ENCODE peak calls at places on chromosome 2, in four cellular contexts. One of them, this sample, is unnamed. For H3K4me1, the result is how much of the 10 kb centered on the place peaks cover.

GRCh38 chr2:147846382-147847081 is 1.7 kb downstream of the ACVR2A start:
- DNase-seq in psoas muscle: no peak
- DNase-seq in CD4-positive, alpha-beta memory T cell: no peak
- DNase-seq in adrenal gland: no peak
- DNase-seq in this sample: no peak

GRCh38 chr2:96815326-96816126 is 542 bp upstream of the CNNM3 start:
- DNase-seq in CD4-positive, alpha-beta memory T cell: no peak
- DNase-seq in psoas muscle: no peak
- DNase-seq in adrenal gland: no peak
- DNase-seq in this sample: peak

GRCh38 chr2:25618676-25619075 is 54.7 kb downstream of the DTNB start:
- DNase-seq in adrenal gland: no peak
- DNase-seq in psoas muscle: no peak
- DNase-seq in CD4-positive, alpha-beta memory T cell: no peak
- DNase-seq in this sample: no peak

GRCh38 chr2:128396500-128396891 is 77.8 kb upstream of the HS6ST1 start:
- DNase-seq in psoas muscle: no peak
- DNase-seq in CD4-positive, alpha-beta memory T cell: no peak
- DNase-seq in adrenal gland: peak
- DNase-seq in this sample: no peak

GRCh38 chr2:96143848-96144480 is 1.3 kb downstream of the DUSP2 start:
- DNase-seq in psoas muscle: no peak
- DNase-seq in CD4-positive, alpha-beta memory T cell: peak
- DNase-seq in adrenal gland: no peak
- DNase-seq in this sample: no peak

GRCh38 chr2:208541982-208542464 is 135.4 kb downstream of the PTH2R start:
- DNase-seq in psoas muscle: no peak
- DNase-seq in adrenal gland: no peak
- DNase-seq in CD4-positive, alpha-beta memory T cell: no peak
- DNase-seq in this sample: no peak

GRCh38 chr2:15806801-15807417 is 133.4 kb upstream of the MYCN start:
- DNase-seq in adrenal gland: no peak
- DNase-seq in psoas muscle: no peak
- DNase-seq in CD4-positive, alpha-beta memory T cell: no peak
- DNase-seq in this sample: no peak

GRCh38 chr2:223668302-223668998 is 66.3 kb upstream of the SCG2 start:
- DNase-seq in adrenal gland: no peak
- DNase-seq in CD4-positive, alpha-beta memory T cell: no peak
- DNase-seq in psoas muscle: no peak
- DNase-seq in this sample: no peak

GRCh38 chr2:156518160-156518559 is 82.0 kb downstream of the GPD2 start:
- DNase-seq in CD4-positive, alpha-beta memory T cell: no peak
- DNase-seq in adrenal gland: no peak
- DNase-seq in psoas muscle: no peak
- DNase-seq in this sample: no peak

GRCh38 chr2:233026211-233026813 is 6.2 kb upstream of the NEU2 start:
- DNase-seq in psoas muscle: no peak
- DNase-seq in CD4-positive, alpha-beta memory T cell: no peak
- DNase-seq in adrenal gland: no peak
- DNase-seq in this sample: no peak

GRCh38 chr2:226215902-226216503 is 583.6 kb downstream of the IRS1 start:
- DNase-seq in adrenal gland: peak
- DNase-seq in psoas muscle: peak
- DNase-seq in CD4-positive, alpha-beta memory T cell: peak
- DNase-seq in this sample: no peak

GRCh38 chr2:8026381-8026780 is 655.5 kb upstream of the ID2 start:
- DNase-seq in CD4-positive, alpha-beta memory T cell: no peak
- DNase-seq in adrenal gland: no peak
- DNase-seq in psoas muscle: no peak
- DNase-seq in this sample: no peak

GRCh38 chr2:8028436-8028835 is 653.4 kb upstream of the ID2 start:
- DNase-seq in CD4-positive, alpha-beta memory T cell: no peak
- DNase-seq in psoas muscle: no peak
- DNase-seq in adrenal gland: no peak
- DNase-seq in this sample: no peak

GRCh38 chr2:8027387-8027786 is 654.5 kb upstream of the ID2 start:
- DNase-seq in psoas muscle: no peak
- DNase-seq in adrenal gland: no peak
- DNase-seq in CD4-positive, alpha-beta memory T cell: no peak
- DNase-seq in this sample: no peak

GRCh38 chr2:8028981-8029380 is 652.9 kb upstream of the ID2 start:
- DNase-seq in CD4-positive, alpha-beta memory T cell: no peak
- DNase-seq in psoas muscle: no peak
- DNase-seq in adrenal gland: no peak
- DNase-seq in this sample: no peak

GRCh38 chr2:8028036-8028435 is 653.8 kb upstream of the ID2 start:
- DNase-seq in psoas muscle: no peak
- DNase-seq in CD4-positive, alpha-beta memory T cell: no peak
- DNase-seq in adrenal gland: no peak
- DNase-seq in this sample: no peak
- H3K4me1 ChIP-seq in psoas muscle: under half
- H3K4me1 ChIP-seq in CD4-positive, alpha-beta memory T cell: under half
- H3K4me1 ChIP-seq in adrenal gland: under half
- H3K4me1 ChIP-seq in this sample: under half

DNA sequence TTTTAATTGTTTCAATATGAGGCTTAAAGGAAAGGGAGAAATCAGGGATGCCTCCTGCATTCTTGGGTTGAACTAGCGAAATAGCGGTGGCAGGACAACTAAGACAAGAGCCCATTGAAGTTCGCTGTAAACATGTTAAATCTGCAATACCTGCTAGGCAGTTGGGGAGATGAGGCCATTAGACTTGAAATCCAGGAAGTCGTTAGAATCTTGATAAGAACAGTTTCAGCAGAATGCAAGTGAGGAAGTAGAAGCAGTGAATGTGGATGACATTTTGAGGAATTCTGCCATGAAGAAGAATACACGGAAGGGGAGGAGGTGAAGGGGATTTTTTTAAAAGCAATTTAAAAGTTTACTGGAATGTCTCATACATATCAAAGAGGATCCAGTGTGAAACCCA is 109.7 kb downstream of the LPIN1 start:
- DNase-seq in CD4-positive, alpha-beta memory T cell: no peak
- DNase-seq in adrenal gland: no peak
- DNase-seq in psoas muscle: no peak
- DNase-seq in this sample: no peak
- H3K4me1 ChIP-seq in CD4-positive, alpha-beta memory T cell: under half
- H3K4me1 ChIP-seq in adrenal gland: under half
- H3K4me1 ChIP-seq in psoas muscle: under half
- H3K4me1 ChIP-seq in this sample: under half

GRCh38 chr2:6937582-6937981 is 20.4 kb downstream of the RNF144A start:
- DNase-seq in psoas muscle: no peak
- DNase-seq in adrenal gland: peak
- DNase-seq in CD4-positive, alpha-beta memory T cell: no peak
- DNase-seq in this sample: no peak
- H3K4me1 ChIP-seq in psoas muscle: half or more
- H3K4me1 ChIP-seq in adrenal gland: under half
- H3K4me1 ChIP-seq in CD4-positive, alpha-beta memory T cell: under half
- H3K4me1 ChIP-seq in this sample: under half

DNA sequence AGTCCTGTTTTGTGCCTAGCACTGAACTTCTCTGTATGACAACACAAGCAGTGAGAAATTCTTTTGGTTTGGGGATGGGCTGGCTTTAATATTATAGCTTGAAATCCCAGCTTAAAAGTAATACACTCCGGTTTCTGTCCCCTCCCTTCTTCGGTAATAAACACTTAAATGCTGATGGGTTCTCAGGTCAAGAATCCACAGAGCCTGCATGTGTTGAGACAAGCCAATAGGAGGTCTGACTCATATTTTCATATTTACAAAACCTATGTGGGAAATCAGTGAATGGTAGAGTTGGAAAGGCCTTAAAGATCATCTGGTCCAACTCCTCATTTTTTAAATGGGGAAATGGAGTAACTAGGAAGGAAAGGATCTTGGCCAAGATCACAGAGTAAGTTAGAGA is 47.5 kb downstream of the VSNL1 start:
- DNase-seq in adrenal gland: no peak
- DNase-seq in psoas muscle: no peak
- DNase-seq in CD4-positive, alpha-beta memory T cell: no peak
- DNase-seq in this sample: no peak
- H3K4me1 ChIP-seq in adrenal gland: under half
- H3K4me1 ChIP-seq in psoas muscle: under half
- H3K4me1 ChIP-seq in CD4-positive, alpha-beta memory T cell: under half
- H3K4me1 ChIP-seq in this sample: under half

GRCh38 chr2:237672731-237673129 is 45.3 kb downstream of the LRRFIP1 start:
- DNase-seq in adrenal gland: no peak
- DNase-seq in CD4-positive, alpha-beta memory T cell: no peak
- DNase-seq in psoas muscle: no peak
- DNase-seq in this sample: no peak

GRCh38 chr2:237671466-237672173 is 44.2 kb downstream of the LRRFIP1 start:
- DNase-seq in adrenal gland: no peak
- DNase-seq in CD4-positive, alpha-beta memory T cell: no peak
- DNase-seq in psoas muscle: no peak
- DNase-seq in this sample: no peak

GRCh38 chr2:237675326-237675725 is 47.9 kb downstream of the LRRFIP1 start:
- DNase-seq in psoas muscle: no peak
- DNase-seq in CD4-positive, alpha-beta memory T cell: no peak
- DNase-seq in adrenal gland: no peak
- DNase-seq in this sample: no peak

GRCh38 chr2:237674731-237675276 is 47.4 kb downstream of the LRRFIP1 start:
- DNase-seq in CD4-positive, alpha-beta memory T cell: peak
- DNase-seq in psoas muscle: peak
- DNase-seq in adrenal gland: peak
- DNase-seq in this sample: peak

GRCh38 chr2:237673130-237673921 is 45.9 kb downstream of the LRRFIP1 start:
- DNase-seq in CD4-positive, alpha-beta memory T cell: peak
- DNase-seq in psoas muscle: peak
- DNase-seq in adrenal gland: peak
- DNase-seq in this sample: peak
- H3K4me1 ChIP-seq in CD4-positive, alpha-beta memory T cell: under half
- H3K4me1 ChIP-seq in psoas muscle: half or more
- H3K4me1 ChIP-seq in adrenal gland: under half
- H3K4me1 ChIP-seq in this sample: under half

GRCh38 chr2:144475044-144475443 is 44.9 kb downstream of the ZEB2 start:
- DNase-seq in CD4-positive, alpha-beta memory T cell: no peak
- DNase-seq in adrenal gland: no peak
- DNase-seq in psoas muscle: no peak
- DNase-seq in this sample: no peak
- H3K4me1 ChIP-seq in CD4-positive, alpha-beta memory T cell: under half
- H3K4me1 ChIP-seq in adrenal gland: under half
- H3K4me1 ChIP-seq in psoas muscle: under half
- H3K4me1 ChIP-seq in this sample: under half

DNA sequence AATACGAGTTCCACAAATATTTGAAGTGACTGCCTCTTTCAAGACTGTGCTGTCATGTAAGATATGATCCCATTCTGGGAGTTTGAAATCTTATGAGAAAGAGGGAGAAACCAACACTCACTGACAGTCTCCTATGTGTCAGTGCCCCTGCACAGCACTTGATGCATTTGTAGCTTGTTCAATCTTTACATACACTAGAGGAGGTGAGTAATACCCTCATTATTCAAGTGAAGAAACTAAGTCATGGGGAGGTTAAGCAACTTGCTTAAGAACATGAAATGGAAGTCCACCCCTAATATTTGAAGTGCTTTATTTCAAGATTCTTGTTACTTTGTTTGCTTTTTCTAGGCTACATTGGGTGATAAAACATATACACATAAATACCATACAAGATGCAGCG is 459.5 kb upstream of the FANCL start:
- DNase-seq in psoas muscle: no peak
- DNase-seq in adrenal gland: no peak
- DNase-seq in CD4-positive, alpha-beta memory T cell: no peak
- DNase-seq in this sample: no peak
- H3K4me1 ChIP-seq in psoas muscle: under half
- H3K4me1 ChIP-seq in adrenal gland: under half
- H3K4me1 ChIP-seq in CD4-positive, alpha-beta memory T cell: under half
- H3K4me1 ChIP-seq in this sample: under half

GRCh38 chr2:29314816-29315571 is 199.8 kb downstream of the CLIP4 start:
- DNase-seq in psoas muscle: no peak
- DNase-seq in adrenal gland: peak
- DNase-seq in CD4-positive, alpha-beta memory T cell: peak
- DNase-seq in this sample: peak
- H3K4me1 ChIP-seq in psoas muscle: under half
- H3K4me1 ChIP-seq in adrenal gland: under half
- H3K4me1 ChIP-seq in CD4-positive, alpha-beta memory T cell: under half
- H3K4me1 ChIP-seq in this sample: under half

GRCh38 chr2:6913415-6914157 is 3.6 kb upstream of the RNF144A start:
- DNase-seq in CD4-positive, alpha-beta memory T cell: peak
- DNase-seq in psoas muscle: no peak
- DNase-seq in adrenal gland: no peak
- DNase-seq in this sample: peak

GRCh38 chr2:6916224-6916623 is 988 bp upstream of the RNF144A start:
- DNase-seq in adrenal gland: no peak
- DNase-seq in psoas muscle: no peak
- DNase-seq in CD4-positive, alpha-beta memory T cell: no peak
- DNase-seq in this sample: no peak

GRCh38 chr2:6914829-6915228 is 2.4 kb upstream of the RNF144A start:
- DNase-seq in adrenal gland: no peak
- DNase-seq in CD4-positive, alpha-beta memory T cell: no peak
- DNase-seq in psoas muscle: no peak
- DNase-seq in this sample: no peak

GRCh38 chr2:6916736-6917070 is 509 bp upstream of the RNF144A start:
- DNase-seq in CD4-positive, alpha-beta memory T cell: no peak
- DNase-seq in adrenal gland: no peak
- DNase-seq in psoas muscle: no peak
- DNase-seq in this sample: no peak

DNA sequence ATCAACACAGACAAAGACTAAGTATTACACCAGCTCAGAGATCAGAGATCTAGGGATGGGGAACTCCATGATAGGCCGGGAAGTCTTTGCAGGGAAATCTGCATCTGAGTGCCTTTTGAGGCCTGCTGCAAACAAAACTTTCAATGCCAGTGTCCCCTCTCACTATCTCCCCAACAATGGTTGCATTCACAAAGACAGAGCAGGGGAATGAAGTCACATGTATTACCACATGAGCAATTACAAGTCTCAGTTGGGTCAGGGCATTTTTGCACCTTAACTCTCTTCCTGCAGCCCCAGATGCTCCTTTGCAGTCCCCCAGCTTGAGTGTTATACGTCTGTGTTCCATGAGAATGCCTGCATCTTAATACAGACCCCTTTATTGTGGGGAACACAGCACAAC is 1.8 kb upstream of the RNF144A start:
- DNase-seq in psoas muscle: no peak
- DNase-seq in adrenal gland: no peak
- DNase-seq in CD4-positive, alpha-beta memory T cell: no peak
- DNase-seq in this sample: no peak
- H3K4me1 ChIP-seq in psoas muscle: under half
- H3K4me1 ChIP-seq in adrenal gland: under half
- H3K4me1 ChIP-seq in CD4-positive, alpha-beta memory T cell: half or more
- H3K4me1 ChIP-seq in this sample: under half

This sample was measured in CD4-positive, CD25-positive, alpha-beta regulatory T cell.